ENCODE peak calls at places on chromosomes 7 and 10, in eight cellular contexts. U is T-helper 2 cell, Z is amniotic stem cell, M is SW480, R is right lobe of liver, O is BE2C, A is nephron progenitor cell, D is T1000. N is an unnamed sample.

GRCh38 chr7:2928256-2928612 is 84.1 kb upstream of the GNA12 start:
- DNase-seq in O (no peak), U (no peak), Z (no peak), M (no peak), A (no peak), R (no peak), D (no peak), N (no peak)

GRCh38 chr7:111082351-111082750 is 8.6 kb upstream of the LRRN3 start:
- DNase-seq in A (no peak), Z (no peak), D (no peak), M (no peak), O (no peak), U (peak; percentile 38), R (no peak), N (no peak)

GRCh38 chr7:128687131-128687530 is 15.0 kb downstream of the GARIN1A start:
- DNase-seq in R (no peak), D (no peak), U (no peak), A (no peak), O (no peak), M (no peak), Z (no peak), N (no peak)

GRCh38 chr10:96693431-96693830 is 26.9 kb downstream of the PIK3AP1 start:
- DNase-seq in Z (no peak), M (no peak), U (no peak), O (no peak), A (no peak), D (no peak), R (no peak), N (no peak)

GRCh38 chr7:18590744-18591340 is 95.3 kb downstream of the HDAC9 start:
- DNase-seq in Z (peak; percentile 19), A (no peak), M (peak; percentile 60), O (no peak), R (no peak), D (no peak), U (no peak), N (no peak)

GRCh38 chr10:118304521-118304920 is 37.6 kb downstream of the FAM204A start:
- DNase-seq in Z (no peak), U (no peak), O (no peak), M (no peak), A (no peak), D (no peak), R (no peak), N (no peak)

GRCh38 chr7:42319631-42320030 is 82.6 kb upstream of the GLI3 start:
- DNase-seq in R (no peak), O (no peak), D (no peak), Z (no peak), A (no peak), M (no peak), U (no peak), N (no peak)

GRCh38 chr10:1434912-1435692 is 302.2 kb downstream of the ADARB2 start:
- DNase-seq in Z (no peak), U (no peak), R (no peak), D (no peak), A (peak; percentile 21), O (no peak), M (no peak), N (no peak)

GRCh38 chr7:71131753-71132520 is at the start of gene GALNT17:
- DNase-seq in R (no peak), D (no peak), U (peak; percentile 9), A (peak; percentile 52), O (no peak), Z (no peak), M (no peak), N (no peak)

GRCh38 chr7:36279251-36279925 is 110.3 kb upstream of the ANLN start:
- DNase-seq in A (no peak), O (no peak), U (peak; percentile 55), M (no peak), R (no peak), D (no peak), Z (no peak), N (no peak)

GRCh38 chr10:35938160-35938559 is 296.1 kb upstream of the FZD8 start:
- DNase-seq in A (no peak), R (no peak), M (no peak), U (no peak), D (no peak), Z (no peak), O (no peak), N (no peak)

GRCh38 chr7:128833148-128833938 is 3.1 kb downstream of the FLNC start:
- DNase-seq in D (no peak), A (peak; percentile 41), R (no peak), U (no peak), M (no peak), Z (no peak), O (peak; percentile 62), N (no peak)